ENCODE peak calls at places on chromosomes 7 and 10, in eight cellular contexts. E is tibial nerve, Z is endothelial cell, A is psoas muscle, R is astrocyte of the spinal cord, H is H1, M is IMR-90, B is upper lobe of left lung. T is an unnamed sample.

GRCh38 chr10:16967000-16967865 is 150.0 kb upstream of the RSU1 start:
- DNase-seq in E (no peak), Z (no peak), A (no peak), R (peak; percentile 88), H (no peak), M (peak; percentile 94), B (no peak), T (no peak)

GRCh38 chr7:139340808-139341057 is 404 bp upstream of the FMC1 start:
- DNase-seq in E (peak; percentile 58), Z (no peak), A (peak; percentile 75), R (no peak), H (no peak), M (no peak), B (peak; percentile 85), T (no peak)

GRCh38 chr10:24313233-24313632 is 104.3 kb downstream of the KIAA1217 start:
- DNase-seq in E (no peak), Z (no peak), A (no peak), R (no peak), H (no peak), M (no peak), B (no peak), T (no peak)

GRCh38 chr7:45416846-45417245 is 157.3 kb upstream of the ADCY1 start:
- DNase-seq in E (no peak), Z (no peak), A (no peak), R (no peak), H (no peak), M (no peak), B (no peak), T (no peak)

GRCh38 chr7:108026647-108027046 is 23.7 kb upstream of the LAMB1 start:
- DNase-seq in E (no peak), Z (no peak), A (no peak), R (no peak), H (no peak), M (no peak), B (no peak), T (no peak)

GRCh38 chr7:50711271-50712175 is 71.2 kb downstream of the GRB10 start:
- DNase-seq in E (no peak), Z (no peak), A (peak; percentile 56), R (no peak), H (no peak), M (peak; percentile 35), B (no peak), T (no peak)

GRCh38 chr7:35249537-35249907 is 4.4 kb downstream of the TBX20 start:
- DNase-seq in E (no peak), Z (peak; percentile 6), A (no peak), R (no peak), H (no peak), M (no peak), B (no peak), T (no peak)

GRCh38 chr7:22549667-22550513 is 49.9 kb upstream of the STEAP1B start:
- DNase-seq in E (no peak), Z (peak; percentile 84), A (no peak), R (peak; percentile 17), H (peak; percentile 81), M (peak; percentile 7), B (peak; percentile 78), T (peak; percentile 46)

GRCh38 chr10:128854965-128855364 is 612.1 kb upstream of the MGMT start:
- DNase-seq in E (peak; percentile 75), Z (no peak), A (peak; percentile 77), R (peak; percentile 0), H (no peak), M (no peak), B (no peak), T (no peak)

GRCh38 chr10:87850742-87851205 is 12.6 kb downstream of the KLLN start:
- DNase-seq in E (no peak), Z (peak; percentile 50), A (peak; percentile 37), R (peak; percentile 72), H (no peak), M (peak; percentile 70), B (no peak), T (no peak)

GRCh38 chr7:106332186-106332585 is 47.4 kb upstream of the NAMPT start:
- DNase-seq in E (no peak), Z (no peak), A (no peak), R (no peak), H (no peak), M (no peak), B (no peak), T (no peak)

GRCh38 chr10:125514206-125515162 is 168.5 kb downstream of the TEX36 start:
- DNase-seq in E (no peak), Z (no peak), A (no peak), R (no peak), H (no peak), M (no peak), B (peak; percentile 47), T (no peak)

GRCh38 chr10:102123223-102123622 is 3.1 kb upstream of the LDB1 start:
- DNase-seq in E (no peak), Z (no peak), A (no peak), R (no peak), H (no peak), M (no peak), B (no peak), T (no peak)

GRCh38 chr10:102120142-102120986 is at the start of gene LDB1:
- DNase-seq in E (peak; percentile 56), Z (peak; percentile 78), A (peak; percentile 81), R (peak; percentile 80), H (no peak), M (peak; percentile 77), B (peak; percentile 95), T (peak; percentile 73)

GRCh38 chr10:102120987-102121738 is 995 bp upstream of the LDB1 start:
- DNase-seq in E (peak; percentile 26), Z (peak; percentile 49), A (peak; percentile 46), R (peak; percentile 80), H (peak; percentile 91), M (peak; percentile 90), B (peak; percentile 69), T (no peak)

GRCh38 chr10:102122450-102122849 is 2.3 kb upstream of the LDB1 start:
- DNase-seq in E (no peak), Z (no peak), A (no peak), R (no peak), H (no peak), M (no peak), B (no peak), T (no peak)

DNA sequence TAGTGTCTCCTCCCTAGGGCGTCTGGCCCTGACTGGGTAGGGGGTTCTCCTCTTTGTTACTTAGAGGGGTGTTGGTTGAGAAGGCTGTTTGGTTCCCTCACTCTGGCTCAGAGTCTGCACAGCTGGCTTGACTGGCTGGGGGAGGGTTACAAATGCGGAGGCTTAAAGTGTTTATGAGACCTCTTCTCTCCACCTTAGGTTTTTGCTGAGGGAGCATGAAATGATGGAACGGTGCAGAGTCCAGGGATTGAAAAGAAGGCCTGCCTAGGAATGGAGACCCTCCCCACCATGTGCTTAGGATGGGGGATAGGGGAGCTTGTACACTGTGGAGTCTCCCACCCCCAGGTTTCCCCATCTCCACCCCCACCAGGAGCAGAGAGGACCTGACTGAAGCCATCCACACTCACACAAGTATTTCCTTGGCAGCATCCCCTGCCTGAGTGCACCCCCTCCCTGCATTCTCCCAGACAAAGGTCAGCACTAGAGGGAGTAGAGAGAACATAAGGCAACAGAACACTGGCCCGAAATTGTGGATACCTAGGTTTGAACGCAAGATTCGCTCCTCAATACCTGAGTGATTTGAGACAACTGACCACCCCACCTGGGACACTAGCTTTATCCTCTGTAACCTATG is 1.7 kb upstream of the LDB1 start:
- DNase-seq in E (no peak), Z (peak; percentile 59), A (no peak), R (peak; percentile 33), H (no peak), M (peak; percentile 69), B (no peak), T (no peak)
- TF ChIP-seq CTCF in E (no peak), Z (no peak), A (no peak), R (peak; percentile 26), H (peak; percentile 41), M (peak; percentile 41), B (no peak), T (no peak)

GRCh38 chr7:70540641-70541040 is 591.3 kb upstream of the GALNT17 start:
- DNase-seq in E (no peak), Z (no peak), A (no peak), R (no peak), H (no peak), M (no peak), B (no peak), T (no peak)

GRCh38 chr7:70542750-70543376 is 589.1 kb upstream of the GALNT17 start:
- DNase-seq in E (no peak), Z (no peak), A (no peak), R (no peak), H (no peak), M (no peak), B (no peak), T (no peak)

GRCh38 chr7:70539622-70540021 is 592.3 kb upstream of the GALNT17 start:
- DNase-seq in E (no peak), Z (no peak), A (no peak), R (no peak), H (no peak), M (no peak), B (no peak), T (no peak)

DNA sequence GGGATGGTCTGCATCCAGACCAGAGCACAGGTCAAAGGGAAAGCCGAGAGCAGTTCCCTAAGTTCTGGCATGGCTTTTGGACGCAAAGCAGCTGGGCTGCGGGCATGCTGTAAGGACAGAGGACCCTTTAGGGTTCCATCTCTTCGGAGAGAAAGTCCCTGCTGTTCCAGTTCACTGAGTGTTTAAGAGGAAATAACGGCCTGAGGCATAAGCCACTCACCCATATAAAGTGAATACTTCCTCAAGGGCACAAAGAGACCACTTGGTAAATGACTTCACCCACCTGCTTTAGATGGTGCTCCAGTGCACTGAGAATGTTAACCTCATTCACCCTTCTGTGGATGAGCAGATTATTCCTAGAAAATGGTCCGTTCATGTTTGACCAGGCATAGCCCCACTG is 586.7 kb upstream of the GALNT17 start:
- DNase-seq in E (no peak), Z (no peak), A (no peak), R (no peak), H (no peak), M (no peak), B (no peak), T (no peak)
- TF ChIP-seq CTCF in E (no peak), Z (no peak), A (no peak), R (no peak), H (no peak), M (no peak), B (no peak), T (no peak)

GRCh38 chr10:116597543-116597942 is 6.8 kb downstream of the PNLIPRP1 start:
- DNase-seq in E (no peak), Z (no peak), A (no peak), R (no peak), H (no peak), M (no peak), B (no peak), T (no peak)
- TF ChIP-seq CTCF in E (no peak), Z (no peak), A (no peak), R (no peak), H (no peak), M (no peak), B (no peak), T (no peak)

DNA sequence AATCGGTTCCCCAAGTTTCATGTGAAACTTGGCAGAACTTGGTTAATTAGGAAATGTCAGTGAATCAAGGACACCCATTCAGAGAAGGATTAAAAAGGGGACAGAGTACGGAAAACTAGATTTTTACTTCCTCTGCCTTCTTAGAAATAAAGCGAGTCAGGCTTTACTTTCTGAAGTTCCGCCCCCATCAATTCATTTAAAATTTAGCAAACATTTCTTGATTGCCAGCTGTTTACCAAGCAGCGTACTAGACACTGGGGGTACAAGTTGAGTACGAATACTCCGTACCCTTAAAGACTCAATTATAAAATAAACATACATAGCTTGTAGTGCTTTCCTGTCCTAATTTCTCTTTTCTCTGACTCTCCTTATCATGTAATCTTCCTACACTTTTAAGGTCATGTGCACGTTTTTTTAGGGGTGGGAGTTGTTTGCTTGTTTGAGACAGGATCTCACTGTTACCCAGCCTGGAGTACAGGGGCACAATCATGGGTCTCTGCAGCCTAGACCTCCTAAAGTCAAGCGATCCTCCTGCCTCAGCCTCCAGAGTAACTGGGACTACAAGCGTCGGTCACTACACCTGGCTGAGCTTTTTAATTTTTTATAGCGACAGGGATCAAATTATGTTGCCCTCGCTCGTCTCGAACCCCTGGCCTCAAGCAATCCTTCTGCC is 704 bp upstream of the ABI1 start:
- DNase-seq in E (no peak), Z (no peak), A (no peak), R (no peak), H (no peak), M (no peak), B (no peak), T (no peak)
- TF ChIP-seq CTCF in E (no peak), Z (peak; percentile 78), A (peak; percentile 74), R (no peak), H (no peak), M (no peak), B (no peak), T (no peak)